ENCODE peak calls at places on chromosomes 13 and 19, in ten cellular contexts. N, R, T, I, V, G, Z, K, H and L are unnamed samples.

GRCh38 chr13:33367931-33368330 is 82.4 kb upstream of the STARD13 start:
- DNase-seq in N (no peak), R (peak), T (no peak), I (peak), V (no peak), G (no peak), Z (no peak), K (no peak), H (peak), L (no peak)

GRCh38 chr13:38415233-38415632 is 65.6 kb downstream of the UFM1 start:
- DNase-seq in N (no peak), R (no peak), T (no peak), I (peak), V (no peak), G (no peak), Z (no peak), K (peak), H (peak), L (no peak)

GRCh38 chr19:18287836-18288772 is 6.7 kb upstream of the JUND start:
- DNase-seq in N (no peak), R (no peak), T (no peak), I (no peak), V (no peak), G (no peak), Z (no peak), K (peak), H (no peak), L (no peak)

GRCh38 chr13:40208517-40208916 is 457.9 kb downstream of the FOXO1 start:
- DNase-seq in N (no peak), R (no peak), T (no peak), I (no peak), V (no peak), G (no peak), Z (no peak), K (no peak), H (no peak), L (no peak)

GRCh38 chr19:15195381-15195964 is 5.3 kb downstream of the NOTCH3 start:
- DNase-seq in N (no peak), R (peak), T (no peak), I (peak), V (no peak), G (peak), Z (peak), K (peak), H (peak), L (no peak)

GRCh38 chr13:75302031-75302430 is 179.9 kb downstream of the TBC1D4 start:
- DNase-seq in N (no peak), R (peak), T (no peak), I (no peak), V (no peak), G (no peak), Z (no peak), K (no peak), H (no peak), L (no peak)

GRCh38 chr13:31168736-31169135 is 7.0 kb upstream of the HSPH1 start:
- DNase-seq in N (no peak), R (no peak), T (no peak), I (no peak), V (peak), G (no peak), Z (no peak), K (no peak), H (no peak), L (no peak)

GRCh38 chr13:104477256-104477655 is 1411.0 kb upstream of the SLC10A2 start:
- DNase-seq in N (no peak), R (no peak), T (no peak), I (no peak), V (no peak), G (no peak), Z (no peak), K (peak), H (peak), L (no peak)

GRCh38 chr13:21074601-21075302 is 13.4 kb upstream of the LATS2 start:
- DNase-seq in N (peak), R (peak), T (no peak), I (peak), V (peak), G (no peak), Z (peak), K (peak), H (peak), L (peak)

DNA sequence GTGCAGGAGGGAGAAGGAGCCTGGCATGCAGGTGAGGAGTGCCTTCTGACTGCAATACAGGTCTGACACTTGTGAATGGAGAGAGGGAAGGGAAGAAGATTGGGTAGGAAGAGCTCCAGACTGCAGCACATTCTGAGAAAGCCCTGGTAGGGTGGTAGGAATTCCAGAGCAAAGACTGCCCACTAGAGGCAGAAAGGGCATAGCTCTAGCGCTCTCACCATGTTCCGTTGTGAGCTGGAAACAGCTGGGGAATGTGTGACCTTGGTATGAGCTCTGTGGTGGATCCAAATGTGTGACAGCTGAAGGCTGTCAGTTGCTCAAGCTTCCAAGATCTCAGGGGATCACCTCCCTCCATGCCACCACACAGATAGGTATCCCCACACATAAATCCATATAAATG is 2.9 kb upstream of the MTUS2 start:
- DNase-seq in N (no peak), R (no peak), T (no peak), I (no peak), V (no peak), G (no peak), Z (peak), K (no peak), H (no peak), L (no peak)
- TF ChIP-seq CTCF in N (no peak), R (peak), T (no peak), I (peak), V (no peak), G (no peak), Z (no peak), K (no peak), H (no peak), L (no peak)

GRCh38 chr19:55468054-55468393 is 3.5 kb upstream of the C19orf85 start:
- DNase-seq in N (no peak), R (no peak), T (no peak), I (no peak), V (no peak), G (no peak), Z (no peak), K (no peak), H (no peak), L (no peak)
- TF ChIP-seq CTCF in N (peak), R (no peak), T (no peak), I (no peak), V (no peak), G (no peak), Z (peak), K (no peak), H (no peak), L (peak)

GRCh38 chr13:112772539-112772909 is 82.7 kb downstream of the ATP11A start:
- DNase-seq in N (no peak), R (no peak), T (no peak), I (no peak), V (no peak), G (no peak), Z (no peak), K (no peak), H (no peak), L (no peak)
- TF ChIP-seq CTCF in N (no peak), R (no peak), T (no peak), I (no peak), V (no peak), G (no peak), Z (no peak), K (no peak), H (no peak), L (no peak)

DNA sequence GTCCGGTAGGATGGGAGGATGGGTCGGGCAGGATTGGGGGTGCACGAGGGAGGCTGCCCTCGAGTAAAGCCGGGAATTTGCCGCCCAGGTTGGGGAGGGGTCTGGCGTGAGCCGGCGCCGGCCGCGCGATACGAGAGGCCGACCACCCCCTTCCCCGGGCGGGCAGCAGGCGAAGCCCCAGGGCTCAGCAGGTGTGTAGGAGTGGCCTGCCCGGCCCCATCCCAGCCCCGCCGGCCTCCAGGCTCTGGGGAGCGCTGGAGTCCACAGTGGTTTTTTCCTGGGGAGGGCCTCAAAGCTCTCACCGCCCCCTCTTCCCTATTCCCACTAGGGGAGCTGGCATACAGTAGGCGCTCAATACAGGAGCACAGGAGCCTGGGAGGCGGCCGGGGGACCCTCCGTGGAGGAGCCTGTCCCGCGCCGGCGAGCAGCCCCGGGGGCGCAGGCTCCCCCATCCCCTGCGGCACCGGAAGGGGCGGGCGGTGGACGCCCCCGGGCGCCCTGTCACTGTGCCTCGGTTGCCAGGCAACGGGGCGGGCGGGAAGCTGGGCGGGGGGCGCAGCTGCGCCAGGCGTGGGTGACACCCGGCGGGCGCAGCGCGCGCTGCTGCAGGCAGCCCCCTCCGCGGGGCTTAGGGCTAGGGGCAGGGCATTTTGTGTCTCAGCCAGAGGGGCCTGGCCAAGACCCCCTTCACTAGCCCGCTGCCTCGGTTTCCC is 3.5 kb upstream of the REXO1 start:
- DNase-seq in N (peak), R (no peak), T (no peak), I (no peak), V (no peak), G (no peak), Z (peak), K (no peak), H (no peak), L (peak)
- TF ChIP-seq CTCF in N (no peak), R (no peak), T (no peak), I (no peak), V (no peak), G (no peak), Z (no peak), K (no peak), H (no peak), L (no peak)

GRCh38 chr19:54136086-54136863 is 1.3 kb upstream of the CNOT3 start:
- DNase-seq in N (no peak), R (no peak), T (no peak), I (no peak), V (no peak), G (no peak), Z (no peak), K (peak), H (peak), L (peak)

GRCh38 chr19:54136864-54137113 is 773 bp upstream of the CNOT3 start:
- DNase-seq in N (no peak), R (no peak), T (no peak), I (no peak), V (no peak), G (no peak), Z (no peak), K (no peak), H (no peak), L (no peak)

GRCh38 chr19:54138777-54139256 is 1.3 kb downstream of the CNOT3 start:
- DNase-seq in N (no peak), R (no peak), T (no peak), I (no peak), V (no peak), G (no peak), Z (no peak), K (peak), H (no peak), L (no peak)

GRCh38 chr19:54137114-54137912 is at the start of gene CNOT3:
- DNase-seq in N (peak), R (peak), T (peak), I (peak), V (peak), G (peak), Z (peak), K (peak), H (peak), L (peak)

GRCh38 chr19:54137913-54138776 is 583 bp downstream of the CNOT3 start:
- DNase-seq in N (peak), R (no peak), T (no peak), I (no peak), V (no peak), G (peak), Z (peak), K (peak), H (peak), L (peak)
- TF ChIP-seq CTCF in N (peak), R (no peak), T (peak), I (no peak), V (no peak), G (peak), Z (no peak), K (no peak), H (no peak), L (no peak)

GRCh38 chr19:47309608-47310007 is at the start of gene C5AR1:
- DNase-seq in N (no peak), R (no peak), T (no peak), I (peak), V (peak), G (no peak), Z (no peak), K (no peak), H (peak), L (no peak)
- TF ChIP-seq CTCF in N (no peak), R (no peak), T (no peak), I (peak), V (no peak), G (no peak), Z (no peak), K (no peak), H (no peak), L (no peak)

GRCh38 chr19:39998511-39998910 is 1.7 kb downstream of the ZNF546 start:
- DNase-seq in N (no peak), R (no peak), T (no peak), I (no peak), V (no peak), G (no peak), Z (no peak), K (peak), H (peak), L (no peak)
- TF ChIP-seq CTCF in N (no peak), R (no peak), T (no peak), I (no peak), V (no peak), G (no peak), Z (no peak), K (no peak), H (no peak), L (no peak)

GRCh38 chr13:19864339-19865309 is 1.2 kb upstream of the ZMYM5 start:
- DNase-seq in N (peak), R (peak), T (no peak), I (peak), V (peak), G (peak), Z (peak), K (peak), H (peak), L (peak)
- TF ChIP-seq CTCF in N (peak), R (peak), T (peak), I (peak), V (peak), G (peak), Z (peak), K (peak), H (peak), L (peak)

GRCh38 chr19:42424345-42424707 is 2.9 kb downstream of the LIPE start:
- DNase-seq in N (no peak), R (peak), T (no peak), I (no peak), V (no peak), G (no peak), Z (no peak), K (no peak), H (no peak), L (no peak)

GRCh38 chr19:42422092-42422575 is 5.1 kb downstream of the LIPE start:
- DNase-seq in N (no peak), R (no peak), T (no peak), I (no peak), V (no peak), G (no peak), Z (no peak), K (peak), H (no peak), L (no peak)

GRCh38 chr19:42421591-42422031 is 5.6 kb downstream of the LIPE start:
- DNase-seq in N (no peak), R (no peak), T (no peak), I (no peak), V (peak), G (no peak), Z (no peak), K (peak), H (no peak), L (no peak)

GRCh38 chr19:42423462-42424344 is 3.5 kb downstream of the LIPE start:
- DNase-seq in N (peak), R (peak), T (peak), I (no peak), V (peak), G (peak), Z (peak), K (peak), H (peak), L (peak)

GRCh38 chr19:42422576-42423461 is 4.4 kb downstream of the LIPE start:
- DNase-seq in N (peak), R (no peak), T (no peak), I (peak), V (no peak), G (peak), Z (peak), K (peak), H (no peak), L (peak)
- TF ChIP-seq CTCF in N (no peak), R (no peak), T (no peak), I (no peak), V (no peak), G (no peak), Z (no peak), K (no peak), H (no peak), L (no peak)